ENCODE peak calls at places on chromosome 16, in eight cellular contexts. W is HT-29, J is posterior vena cava, I is NCI-H1436 treated with DMSO at 0.1 percent for 48 hours, A is body of pancreas, G is foreskin keratinocyte, R is NCI-H1105, U is NCI-H1930. L is an unnamed sample.
A peak's percentile ranks its signal among the peaks of the same experiment; 100 is the strongest.

GRCh38 chr16:85777583-85778310 is 21.6 kb downstream of the EMC8 start:
- DNase-seq in W (no peak), J (no peak), I (no peak), A (no peak), G (peak; percentile 86), R (no peak), U (no peak), L (no peak)

GRCh38 chr16:17026600-17027242 is 444.0 kb downstream of the XYLT1 start:
- DNase-seq in W (no peak), J (no peak), I (no peak), A (no peak), G (no peak), R (no peak), U (no peak), L (peak; percentile 65)

GRCh38 chr16:68267612-68268405 is 3.5 kb downstream of the SLC7A6 start:
- DNase-seq in W (peak; percentile 45), J (no peak), I (no peak), A (no peak), G (no peak), R (no peak), U (no peak), L (no peak)

GRCh38 chr16:66908116-66908515 is 10.6 kb downstream of the CDH16 start:
- DNase-seq in W (no peak), J (no peak), I (no peak), A (no peak), G (no peak), R (no peak), U (no peak), L (no peak)

GRCh38 chr16:10332301-10332700 is 53.6 kb upstream of the ATF7IP2 start:
- DNase-seq in W (no peak), J (no peak), I (no peak), A (peak; percentile 16), G (no peak), R (no peak), U (no peak), L (no peak)

GRCh38 chr16:11624645-11625607 is 38.2 kb upstream of the LITAF start:
- DNase-seq in W (no peak), J (no peak), I (no peak), A (no peak), G (no peak), R (no peak), U (no peak), L (no peak)

GRCh38 chr16:29023279-29024278 is 38.7 kb downstream of the LAT start:
- DNase-seq in W (no peak), J (peak; percentile 70), I (no peak), A (no peak), G (peak; percentile 35), R (no peak), U (no peak), L (no peak)

GRCh38 chr16:23064642-23065041 is 84.6 kb downstream of the USP31 start:
- DNase-seq in W (no peak), J (no peak), I (no peak), A (no peak), G (no peak), R (no peak), U (no peak), L (no peak)

GRCh38 chr16:4828567-4829320 is 18.3 kb downstream of the GLYR1 start:
- DNase-seq in W (no peak), J (peak; percentile 20), I (no peak), A (no peak), G (no peak), R (no peak), U (no peak), L (no peak)

GRCh38 chr16:71631776-71632175 is 5.8 kb downstream of the MARVELD3 start:
- DNase-seq in W (no peak), J (no peak), I (no peak), A (no peak), G (no peak), R (no peak), U (no peak), L (no peak)

GRCh38 chr16:88455610-88456355 is 2.7 kb downstream of the ZFPM1 start:
- DNase-seq in W (peak; percentile 56), J (no peak), I (no peak), A (peak; percentile 59), G (peak; percentile 24), R (peak; percentile 45), U (no peak), L (peak; percentile 93)

GRCh38 chr16:28218109-28218508 is 6.3 kb upstream of the XPO6 start:
- DNase-seq in W (no peak), J (no peak), I (no peak), A (no peak), G (peak; percentile 30), R (no peak), U (no peak), L (peak; percentile 75)

GRCh38 chr16:54158986-54159385 is 127.6 kb downstream of the IRX3 start:
- DNase-seq in W (no peak), J (no peak), I (no peak), A (no peak), G (no peak), R (no peak), U (no peak), L (no peak)

GRCh38 chr16:3458278-3458851 is 14.9 kb downstream of the NAA60 start:
- DNase-seq in W (peak; percentile 45), J (no peak), I (no peak), A (peak; percentile 48), G (no peak), R (no peak), U (no peak), L (peak; percentile 18)

GRCh38 chr16:31351937-31352315 is 3.0 kb upstream of the ITGAX start:
- DNase-seq in W (no peak), J (no peak), I (no peak), A (no peak), G (no peak), R (no peak), U (no peak), L (peak; percentile 76)

GRCh38 chr16:53821487-53821886 is 117.5 kb downstream of the FTO start:
- DNase-seq in W (no peak), J (no peak), I (no peak), A (no peak), G (peak; percentile 72), R (no peak), U (no peak), L (no peak)

GRCh38 chr16:50311134-50311528 is 44.8 kb downstream of the ADCY7 start:
- DNase-seq in W (no peak), J (no peak), I (no peak), A (no peak), G (no peak), R (no peak), U (no peak), L (peak; percentile 8)

GRCh38 chr16:8047711-8048110 is 542.6 kb downstream of the TMEM114 start:
- DNase-seq in W (no peak), J (no peak), I (no peak), A (no peak), G (no peak), R (no peak), U (no peak), L (no peak)

GRCh38 chr16:79372504-79373184 is 227.9 kb downstream of the MAF start:
- DNase-seq in W (no peak), J (no peak), I (no peak), A (no peak), G (no peak), R (no peak), U (no peak), L (peak; percentile 67)

GRCh38 chr16:70151391-70151790 is 22.2 kb upstream of the CLEC18C start:
- DNase-seq in W (peak; percentile 25), J (peak; percentile 58), I (no peak), A (no peak), G (no peak), R (no peak), U (no peak), L (no peak)

GRCh38 chr16:89256651-89257254 is 39.2 kb downstream of the ZNF778 start:
- DNase-seq in W (peak; percentile 72), J (peak; percentile 91), I (no peak), A (no peak), G (peak; percentile 22), R (no peak), U (peak; percentile 41), L (peak; percentile 89)

GRCh38 chr16:3256876-3257465 is 538 bp upstream of the MEFV start:
- DNase-seq in W (no peak), J (peak; percentile 54), I (no peak), A (no peak), G (no peak), R (no peak), U (no peak), L (no peak)

GRCh38 chr16:78443780-78444422 is 344.4 kb downstream of the WWOX start:
- DNase-seq in W (no peak), J (no peak), I (no peak), A (no peak), G (no peak), R (no peak), U (no peak), L (no peak)

GRCh38 chr16:15950167-15950854 is 895 bp downstream of the ABCC1 start:
- DNase-seq in W (peak; percentile 55), J (peak; percentile 77), I (no peak), A (peak; percentile 18), G (peak; percentile 40), R (peak; percentile 19), U (no peak), L (peak; percentile 62)

GRCh38 chr16:84819644-84820304 is at the start of gene CRISPLD2:
- DNase-seq in W (peak; percentile 73), J (peak; percentile 99), I (peak; percentile 85), A (peak; percentile 84), G (peak; percentile 55), R (peak; percentile 78), U (peak; percentile 74), L (peak; percentile 90)